ENCODE peak calls at places on chromosomes 5 and 9, in six cellular contexts. B, N, E, L, O and P are unnamed samples.

GRCh38 chr9:89635007-89635742 is 30.4 kb downstream of the GADD45G start:
- DNase-seq in B (no peak), N (no peak), E (no peak), L (no peak), O (no peak), P (no peak)

GRCh38 chr9:114278881-114279570 is 43.9 kb upstream of the ORM1 start:
- DNase-seq in B (no peak), N (no peak), E (no peak), L (no peak), O (peak), P (no peak)

GRCh38 chr9:136536721-136537241 is 9.1 kb downstream of the NOTCH1 start:
- DNase-seq in B (no peak), N (no peak), E (no peak), L (no peak), O (no peak), P (no peak)

GRCh38 chr9:33447404-33448158 is at the start of gene AQP3:
- DNase-seq in B (peak), N (no peak), E (peak), L (peak), O (peak), P (peak)

GRCh38 chr5:43985411-43985810 is 382.4 kb downstream of the NNT start:
- DNase-seq in B (no peak), N (no peak), E (no peak), L (no peak), O (no peak), P (no peak)

GRCh38 chr9:101631892-101632291 is 37.1 kb upstream of the PPP3R2 start:
- DNase-seq in B (no peak), N (no peak), E (no peak), L (no peak), O (no peak), P (no peak)

GRCh38 chr9:4630836-4631235 is 31.3 kb upstream of the PLPP6 start:
- DNase-seq in B (no peak), N (no peak), E (no peak), L (no peak), O (no peak), P (no peak)

GRCh38 chr9:87359958-87360601 is 137.6 kb upstream of the DAPK1 start:
- DNase-seq in B (no peak), N (no peak), E (no peak), L (no peak), O (no peak), P (no peak)

GRCh38 chr9:12775963-12776774 is 1.3 kb downstream of the LURAP1L start:
- DNase-seq in B (peak), N (no peak), E (peak), L (peak), O (peak), P (no peak)

GRCh38 chr9:107487521-107488399 is 1.8 kb downstream of the KLF4 start:
- DNase-seq in B (no peak), N (no peak), E (no peak), L (no peak), O (peak), P (no peak)

GRCh38 chr9:6680797-6681146 is 35.2 kb upstream of the GLDC start:
- DNase-seq in B (peak), N (no peak), E (peak), L (no peak), O (no peak), P (peak)

GRCh38 chr5:1190915-1191314 is 10.5 kb upstream of the SLC6A19 start:
- DNase-seq in B (no peak), N (no peak), E (no peak), L (no peak), O (no peak), P (no peak)

GRCh38 chr5:59842999-59843398 is 50.5 kb downstream of the PDE4D start:
- DNase-seq in B (no peak), N (no peak), E (no peak), L (no peak), O (no peak), P (no peak)

GRCh38 chr5:36090033-36090432 is 23.4 kb upstream of the UGT3A2 start:
- DNase-seq in B (no peak), N (no peak), E (peak), L (no peak), O (peak), P (no peak)

GRCh38 chr9:112533660-112534059 is 47.0 kb downstream of the KIAA1958 start:
- DNase-seq in B (no peak), N (no peak), E (no peak), L (no peak), O (peak), P (no peak)

GRCh38 chr5:9057406-9058000 is 488.4 kb downstream of the SEMA5A start:
- DNase-seq in B (no peak), N (no peak), E (no peak), L (no peak), O (no peak), P (no peak)

GRCh38 chr9:80995759-80996158 is 693.6 kb downstream of the TLE1 start:
- DNase-seq in B (no peak), N (no peak), E (no peak), L (no peak), O (no peak), P (no peak)

GRCh38 chr9:81456431-81456970 is 232.8 kb downstream of the TLE1 start:
- DNase-seq in B (no peak), N (no peak), E (no peak), L (no peak), O (no peak), P (no peak)

GRCh38 chr5:159448841-159449407 is 118.6 kb upstream of the IL12B start:
- DNase-seq in B (no peak), N (no peak), E (no peak), L (no peak), O (no peak), P (no peak)

GRCh38 chr5:32115985-32116384 is 58.1 kb downstream of the GOLPH3 start:
- DNase-seq in B (no peak), N (no peak), E (no peak), L (no peak), O (no peak), P (no peak)

GRCh38 chr5:146079695-146080361 is 25.5 kb downstream of the PLAC8L1 start:
- DNase-seq in B (no peak), N (peak), E (no peak), L (no peak), O (no peak), P (no peak)

GRCh38 chr9:138023394-138024124 is 146.0 kb downstream of the CACNA1B start:
- DNase-seq in B (no peak), N (no peak), E (no peak), L (no peak), O (peak), P (no peak)

GRCh38 chr5:158669275-158669674 is 430.4 kb downstream of the EBF1 start:
- DNase-seq in B (no peak), N (no peak), E (no peak), L (no peak), O (no peak), P (no peak)

GRCh38 chr9:89677696-89678393 is 73.0 kb downstream of the GADD45G start:
- DNase-seq in B (no peak), N (no peak), E (no peak), L (no peak), O (peak), P (no peak)

GRCh38 chr9:112755059-112755458 is 4.5 kb downstream of the SNX30 start:
- DNase-seq in B (no peak), N (no peak), E (no peak), L (no peak), O (no peak), P (no peak)

GRCh38 chr5:130471-131175 is 38.7 kb downstream of the PLEKHG4B start:
- DNase-seq in B (no peak), N (no peak), E (no peak), L (no peak), O (no peak), P (no peak)

GRCh38 chr9:2740616-2741015 is 23.3 kb downstream of the KCNV2 start:
- DNase-seq in B (no peak), N (no peak), E (no peak), L (no peak), O (no peak), P (no peak)

GRCh38 chr5:65722575-65723424 is 795 bp downstream of the NLN start:
- DNase-seq in B (peak), N (no peak), E (peak), L (no peak), O (peak), P (no peak)

GRCh38 chr5:153965102-153965645 is 73.5 kb downstream of the FAM114A2 start:
- DNase-seq in B (peak), N (peak), E (peak), L (peak), O (no peak), P (peak)

GRCh38 chr9:116096853-116097252 is 56.7 kb upstream of the PAPPA start:
- DNase-seq in B (no peak), N (no peak), E (no peak), L (no peak), O (no peak), P (no peak)

GRCh38 chr5:84239509-84239908 is 145.2 kb downstream of the EDIL3 start:
- DNase-seq in B (no peak), N (no peak), E (no peak), L (no peak), O (no peak), P (no peak)

GRCh38 chr5:119328753-119329602 is 26.8 kb upstream of the TNFAIP8 start:
- DNase-seq in B (no peak), N (no peak), E (no peak), L (no peak), O (no peak), P (no peak)

GRCh38 chr9:126965541-126966428 is 51.2 kb downstream of the RALGPS1 start:
- DNase-seq in B (peak), N (no peak), E (peak), L (no peak), O (peak), P (peak)

GRCh38 chr5:115557667-115558387 is 13.3 kb upstream of the FEM1C start:
- DNase-seq in B (no peak), N (no peak), E (peak), L (no peak), O (no peak), P (no peak)

GRCh38 chr9:81772144-81772543 is 82.8 kb upstream of the TLE1 start:
- DNase-seq in B (no peak), N (no peak), E (no peak), L (no peak), O (no peak), P (no peak)

GRCh38 chr9:2465921-2466460 is 155.6 kb upstream of the VLDLR start:
- DNase-seq in B (no peak), N (peak), E (peak), L (no peak), O (no peak), P (no peak)

GRCh38 chr9:137357166-137357565 is 55.1 kb upstream of the NRARP start:
- DNase-seq in B (no peak), N (no peak), E (no peak), L (no peak), O (no peak), P (no peak)

GRCh38 chr9:23801523-23801922 is 24.5 kb downstream of the ELAVL2 start:
- DNase-seq in B (no peak), N (no peak), E (no peak), L (no peak), O (no peak), P (no peak)
- TF ChIP-seq POLR2AphosphoS5 in B (no peak), N (no peak), E (no peak), L (no peak), O (no peak), P (no peak)

DNA sequence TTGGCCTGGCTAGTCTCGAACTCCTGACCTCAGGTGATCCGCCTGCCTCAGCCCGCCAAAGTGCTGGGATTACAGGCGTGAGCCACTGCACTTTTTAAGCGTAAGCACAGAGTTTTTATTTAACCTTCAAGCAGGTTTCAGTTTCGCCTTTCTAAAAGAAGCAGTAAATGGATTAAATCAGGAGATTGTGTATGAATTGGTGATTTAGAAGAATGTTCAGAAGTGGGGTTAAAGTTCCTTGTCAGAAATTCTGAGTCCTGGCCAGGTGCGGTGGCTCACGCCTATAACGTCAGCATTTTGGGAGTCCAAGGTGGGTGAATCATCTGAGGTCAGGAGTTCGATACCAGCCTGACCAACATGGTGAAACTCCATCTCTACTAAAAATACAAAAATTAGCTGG is 12.2 kb downstream of the HSPA4 start:
- DNase-seq in B (no peak), N (no peak), E (no peak), L (no peak), O (no peak), P (no peak)
- TF ChIP-seq TAF1 in B (no peak), N (no peak), E (no peak), L (no peak), O (no peak), P (no peak)

GRCh38 chr9:72951043-72951442 is 1.8 kb downstream of the ALDH1A1 start:
- DNase-seq in B (no peak), N (no peak), E (peak), L (no peak), O (no peak), P (no peak)

GRCh38 chr9:72954431-72955420 is 1.9 kb upstream of the ALDH1A1 start:
- DNase-seq in B (no peak), N (no peak), E (no peak), L (no peak), O (no peak), P (no peak)

GRCh38 chr9:72952394-72952720 is 496 bp downstream of the ALDH1A1 start:
- DNase-seq in B (no peak), N (no peak), E (no peak), L (no peak), O (no peak), P (no peak)

GRCh38 chr9:72951520-72952393 is 1.1 kb downstream of the ALDH1A1 start:
- DNase-seq in B (no peak), N (no peak), E (no peak), L (no peak), O (no peak), P (no peak)

DNA sequence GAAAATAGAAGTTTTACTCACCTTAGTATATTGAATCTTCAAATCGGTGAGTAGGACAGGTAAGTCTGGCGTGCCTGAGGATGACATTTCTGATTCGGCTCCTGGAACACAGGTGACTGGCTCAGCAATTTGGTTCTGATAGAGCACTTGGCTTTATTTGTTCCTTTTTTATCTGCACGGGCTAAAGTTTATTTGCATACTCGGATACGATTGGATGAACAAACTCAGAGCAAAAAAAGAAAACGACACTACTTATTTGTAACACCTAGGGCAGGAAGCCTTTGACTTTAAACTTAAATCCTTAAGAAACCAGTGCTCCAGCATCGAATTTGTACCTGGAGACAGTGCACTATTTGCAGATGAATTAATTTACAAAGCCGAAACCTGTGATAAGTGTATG is at the start of gene ALDH1A1:
- DNase-seq in B (no peak), N (no peak), E (peak), L (no peak), O (no peak), P (no peak)
- TF ChIP-seq POLR2A in B (no peak), N (no peak), E (peak), L (no peak), O (no peak), P (no peak)

GRCh38 chr5:57466544-57466943 is 16.1 kb downstream of the ACTBL2 start:
- DNase-seq in B (no peak), N (no peak), E (no peak), L (no peak), O (no peak), P (no peak)

GRCh38 chr5:57470339-57470738 is 12.3 kb downstream of the ACTBL2 start:
- DNase-seq in B (no peak), N (no peak), E (no peak), L (no peak), O (no peak), P (no peak)

DNA sequence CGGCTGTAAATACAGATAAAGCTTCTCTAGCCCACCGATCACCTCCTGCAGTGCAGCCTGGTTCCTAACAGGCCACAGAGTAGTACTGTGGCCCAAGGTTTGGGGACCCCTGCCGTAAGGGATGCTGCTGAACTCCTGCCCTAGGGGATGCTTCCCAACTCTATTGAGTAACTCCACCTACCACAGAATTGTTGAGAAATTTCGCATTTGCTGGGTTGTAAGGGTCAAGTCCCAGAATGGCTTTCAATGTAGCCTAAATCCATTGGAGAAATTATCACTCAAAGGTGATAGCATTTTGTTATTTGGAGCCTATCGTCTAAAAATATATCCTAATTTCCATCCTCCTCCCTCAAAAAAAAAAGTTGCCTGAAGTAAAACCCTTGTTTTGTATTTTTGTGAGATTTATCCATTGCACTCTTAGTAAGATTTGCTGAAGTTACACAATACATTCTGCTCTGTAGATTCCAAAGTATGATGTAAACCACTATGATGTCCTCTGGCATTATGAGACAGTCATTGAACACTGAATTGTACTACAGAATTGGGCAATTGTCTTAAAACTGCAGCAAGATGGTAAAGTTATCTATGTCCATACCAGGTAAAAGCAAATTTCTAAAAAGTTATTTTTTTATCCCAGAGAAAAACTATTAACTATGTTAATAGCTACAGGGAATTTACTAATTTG is 14.0 kb downstream of the ACTBL2 start:
- DNase-seq in B (no peak), N (no peak), E (no peak), L (no peak), O (no peak), P (no peak)
- TF ChIP-seq POLR2AphosphoS5 in B (no peak), N (no peak), E (no peak), L (no peak), O (no peak), P (no peak)

DNA sequence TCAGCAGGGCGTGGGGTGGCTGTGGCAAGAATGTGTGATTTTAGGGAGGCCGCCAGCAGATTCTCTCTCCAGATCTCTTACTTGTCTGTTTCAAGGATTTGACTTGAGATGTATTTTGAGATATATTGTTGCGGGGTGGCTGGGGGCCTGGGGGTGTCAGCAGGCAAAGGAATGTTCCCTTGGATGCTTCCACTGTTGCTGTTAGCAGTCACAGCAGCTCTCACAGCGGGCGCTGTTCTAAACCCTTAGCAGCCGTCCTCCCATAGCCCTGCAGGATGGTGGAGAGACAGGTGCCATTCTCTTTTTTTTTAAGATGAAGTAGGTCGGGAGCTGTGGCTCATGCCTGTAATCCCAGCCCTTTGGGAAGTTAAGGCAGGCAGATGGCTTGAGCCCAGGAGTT is 7.9 kb upstream of the HNRNPAB start:
- DNase-seq in B (no peak), N (no peak), E (no peak), L (no peak), O (no peak), P (no peak)
- TF ChIP-seq TAF1 in B (no peak), N (no peak), E (no peak), L (no peak), O (no peak), P (no peak)

GRCh38 chr9:133854048-133854447 is 115.9 kb upstream of the SARDH start:
- DNase-seq in B (no peak), N (no peak), E (no peak), L (no peak), O (no peak), P (no peak)
- TF ChIP-seq POLR2A in B (no peak), N (peak), E (no peak), L (no peak), O (no peak), P (no peak)

GRCh38 chr5:177446184-177447065 is at the start of gene PRR7:
- DNase-seq in B (peak), N (no peak), E (no peak), L (peak), O (peak), P (peak)
- TF ChIP-seq POLR2AphosphoS5 in B (peak), N (peak), E (no peak), L (no peak), O (peak), P (peak)